ENCODE peak calls at places on chromosomes 7 and 10, in four cellular contexts. One of them, this sample, is unnamed.

GRCh38 chr10:84156768-84157167 is 16.8 kb upstream of the GPR15LG start:
- DNase-seq in AG08396: no peak
- DNase-seq in activated T-helper 1 cell treated with anti-CD3 and anti-CD28 coated beads, Interleukin-2, amount 50 U/mL, for 16 hours: no peak
- DNase-seq in stimulated activated CD4-positive, alpha-beta T cell treated with anti-CD3 and anti-CD28 coated beads, Interleukin-12 subunit alpha, Interleukin-12 subunit beta, amount 100 ng/mL, for 4 hours: no peak
- DNase-seq in this sample: no peak

GRCh38 chr10:88927291-88927690 is 25.3 kb downstream of the ACTA2 start:
- DNase-seq in AG08396: no peak
- DNase-seq in activated T-helper 1 cell treated with anti-CD3 and anti-CD28 coated beads, Interleukin-2, amount 50 U/mL, for 16 hours: no peak
- DNase-seq in stimulated activated CD4-positive, alpha-beta T cell treated with anti-CD3 and anti-CD28 coated beads, Interleukin-12 subunit alpha, Interleukin-12 subunit beta, amount 100 ng/mL, for 4 hours: no peak
- DNase-seq in this sample: no peak

GRCh38 chr10:100501423-100501822 is 18.2 kb downstream of the SEC31B start:
- DNase-seq in AG08396: no peak
- DNase-seq in activated T-helper 1 cell treated with anti-CD3 and anti-CD28 coated beads, Interleukin-2, amount 50 U/mL, for 16 hours: no peak
- DNase-seq in stimulated activated CD4-positive, alpha-beta T cell treated with anti-CD3 and anti-CD28 coated beads, Interleukin-12 subunit alpha, Interleukin-12 subunit beta, amount 100 ng/mL, for 4 hours: no peak
- DNase-seq in this sample: no peak

GRCh38 chr7:18464830-18465229 is 30.7 kb upstream of the HDAC9 start:
- DNase-seq in AG08396: no peak
- DNase-seq in activated T-helper 1 cell treated with anti-CD3 and anti-CD28 coated beads, Interleukin-2, amount 50 U/mL, for 16 hours: no peak
- DNase-seq in stimulated activated CD4-positive, alpha-beta T cell treated with anti-CD3 and anti-CD28 coated beads, Interleukin-12 subunit alpha, Interleukin-12 subunit beta, amount 100 ng/mL, for 4 hours: no peak
- DNase-seq in this sample: no peak

GRCh38 chr7:151249034-151249731 is 689 bp upstream of the SMARCD3 start:
- DNase-seq in AG08396: peak
- DNase-seq in activated T-helper 1 cell treated with anti-CD3 and anti-CD28 coated beads, Interleukin-2, amount 50 U/mL, for 16 hours: no peak
- DNase-seq in stimulated activated CD4-positive, alpha-beta T cell treated with anti-CD3 and anti-CD28 coated beads, Interleukin-12 subunit alpha, Interleukin-12 subunit beta, amount 100 ng/mL, for 4 hours: peak
- DNase-seq in this sample: no peak

GRCh38 chr7:147171013-147171391 is 1054.4 kb downstream of the CNTNAP2 start:
- DNase-seq in AG08396: no peak
- DNase-seq in activated T-helper 1 cell treated with anti-CD3 and anti-CD28 coated beads, Interleukin-2, amount 50 U/mL, for 16 hours: no peak
- DNase-seq in stimulated activated CD4-positive, alpha-beta T cell treated with anti-CD3 and anti-CD28 coated beads, Interleukin-12 subunit alpha, Interleukin-12 subunit beta, amount 100 ng/mL, for 4 hours: no peak
- DNase-seq in this sample: peak

GRCh38 chr10:92387289-92387940 is 96.4 kb downstream of the MARCHF5 start:
- DNase-seq in AG08396: peak
- DNase-seq in activated T-helper 1 cell treated with anti-CD3 and anti-CD28 coated beads, Interleukin-2, amount 50 U/mL, for 16 hours: no peak
- DNase-seq in stimulated activated CD4-positive, alpha-beta T cell treated with anti-CD3 and anti-CD28 coated beads, Interleukin-12 subunit alpha, Interleukin-12 subunit beta, amount 100 ng/mL, for 4 hours: no peak
- DNase-seq in this sample: peak

GRCh38 chr10:6399241-6399701 is 180.8 kb downstream of the PRKCQ start:
- DNase-seq in AG08396: peak
- DNase-seq in activated T-helper 1 cell treated with anti-CD3 and anti-CD28 coated beads, Interleukin-2, amount 50 U/mL, for 16 hours: no peak
- DNase-seq in stimulated activated CD4-positive, alpha-beta T cell treated with anti-CD3 and anti-CD28 coated beads, Interleukin-12 subunit alpha, Interleukin-12 subunit beta, amount 100 ng/mL, for 4 hours: no peak
- DNase-seq in this sample: no peak

GRCh38 chr7:111760043-111760442 is 197.8 kb upstream of the IMMP2L start:
- DNase-seq in AG08396: no peak
- DNase-seq in activated T-helper 1 cell treated with anti-CD3 and anti-CD28 coated beads, Interleukin-2, amount 50 U/mL, for 16 hours: no peak
- DNase-seq in stimulated activated CD4-positive, alpha-beta T cell treated with anti-CD3 and anti-CD28 coated beads, Interleukin-12 subunit alpha, Interleukin-12 subunit beta, amount 100 ng/mL, for 4 hours: no peak
- DNase-seq in this sample: no peak

GRCh38 chr10:19003341-19003740 is 45.3 kb upstream of the MALRD1 start:
- DNase-seq in AG08396: no peak
- DNase-seq in activated T-helper 1 cell treated with anti-CD3 and anti-CD28 coated beads, Interleukin-2, amount 50 U/mL, for 16 hours: no peak
- DNase-seq in stimulated activated CD4-positive, alpha-beta T cell treated with anti-CD3 and anti-CD28 coated beads, Interleukin-12 subunit alpha, Interleukin-12 subunit beta, amount 100 ng/mL, for 4 hours: no peak
- DNase-seq in this sample: no peak

GRCh38 chr7:135160858-135161653 is 9.5 kb downstream of the CYREN start:
- DNase-seq in AG08396: no peak
- DNase-seq in activated T-helper 1 cell treated with anti-CD3 and anti-CD28 coated beads, Interleukin-2, amount 50 U/mL, for 16 hours: no peak
- DNase-seq in stimulated activated CD4-positive, alpha-beta T cell treated with anti-CD3 and anti-CD28 coated beads, Interleukin-12 subunit alpha, Interleukin-12 subunit beta, amount 100 ng/mL, for 4 hours: no peak
- DNase-seq in this sample: no peak

GRCh38 chr10:133127291-133128125 is 32.5 kb upstream of the KNDC1 start:
- DNase-seq in AG08396: peak
- DNase-seq in activated T-helper 1 cell treated with anti-CD3 and anti-CD28 coated beads, Interleukin-2, amount 50 U/mL, for 16 hours: no peak
- DNase-seq in stimulated activated CD4-positive, alpha-beta T cell treated with anti-CD3 and anti-CD28 coated beads, Interleukin-12 subunit alpha, Interleukin-12 subunit beta, amount 100 ng/mL, for 4 hours: peak
- DNase-seq in this sample: peak

GRCh38 chr7:156731651-156732050 is 91.1 kb downstream of the RNF32 start:
- DNase-seq in AG08396: no peak
- DNase-seq in activated T-helper 1 cell treated with anti-CD3 and anti-CD28 coated beads, Interleukin-2, amount 50 U/mL, for 16 hours: no peak
- DNase-seq in stimulated activated CD4-positive, alpha-beta T cell treated with anti-CD3 and anti-CD28 coated beads, Interleukin-12 subunit alpha, Interleukin-12 subunit beta, amount 100 ng/mL, for 4 hours: no peak
- DNase-seq in this sample: no peak

GRCh38 chr7:127391591-127392181 is 822 bp downstream of the ZNF800 start:
- DNase-seq in AG08396: peak
- DNase-seq in activated T-helper 1 cell treated with anti-CD3 and anti-CD28 coated beads, Interleukin-2, amount 50 U/mL, for 16 hours: peak
- DNase-seq in stimulated activated CD4-positive, alpha-beta T cell treated with anti-CD3 and anti-CD28 coated beads, Interleukin-12 subunit alpha, Interleukin-12 subunit beta, amount 100 ng/mL, for 4 hours: peak
- DNase-seq in this sample: peak

GRCh38 chr10:84341538-84341856 is 13.1 kb downstream of the CCSER2 start:
- DNase-seq in AG08396: no peak
- DNase-seq in activated T-helper 1 cell treated with anti-CD3 and anti-CD28 coated beads, Interleukin-2, amount 50 U/mL, for 16 hours: no peak
- DNase-seq in stimulated activated CD4-positive, alpha-beta T cell treated with anti-CD3 and anti-CD28 coated beads, Interleukin-12 subunit alpha, Interleukin-12 subunit beta, amount 100 ng/mL, for 4 hours: no peak
- DNase-seq in this sample: peak

GRCh38 chr7:35649711-35650110 is 45.2 kb downstream of the HERPUD2 start:
- DNase-seq in AG08396: no peak
- DNase-seq in activated T-helper 1 cell treated with anti-CD3 and anti-CD28 coated beads, Interleukin-2, amount 50 U/mL, for 16 hours: no peak
- DNase-seq in stimulated activated CD4-positive, alpha-beta T cell treated with anti-CD3 and anti-CD28 coated beads, Interleukin-12 subunit alpha, Interleukin-12 subunit beta, amount 100 ng/mL, for 4 hours: no peak
- DNase-seq in this sample: no peak

GRCh38 chr7:159064121-159064815 is 80.4 kb downstream of the VIPR2 start:
- DNase-seq in AG08396: no peak
- DNase-seq in activated T-helper 1 cell treated with anti-CD3 and anti-CD28 coated beads, Interleukin-2, amount 50 U/mL, for 16 hours: no peak
- DNase-seq in stimulated activated CD4-positive, alpha-beta T cell treated with anti-CD3 and anti-CD28 coated beads, Interleukin-12 subunit alpha, Interleukin-12 subunit beta, amount 100 ng/mL, for 4 hours: no peak
- DNase-seq in this sample: no peak